ENCODE peak calls at places on chromosomes 4 and X, in nine cellular contexts. I is iris pigment epithelial cell, P is Ammon's horn, E is HuH-7, K is OCI-LY7, C is C1 segment of cervical spinal cord, W is AG04449, F is thyroid gland, M is aorta. X is an unnamed sample.

GRCh38 chr4:48129307-48130014 is 4.6 kb downstream of the TXK start:
- DNase-seq in P (no peak), I (no peak), C (no peak), F (peak; percentile 61), E (no peak), W (no peak), M (peak; percentile 80), K (no peak), X (no peak)

GRCh38 chrX:129932137-129932791 is 26.3 kb downstream of the UTP14A start:
- DNase-seq in E (peak; percentile 85), M (peak; percentile 94), C (peak; percentile 74), P (peak; percentile 90), F (peak; percentile 86), W (peak; percentile 37), K (peak; percentile 72), I (peak; percentile 91), X (peak; percentile 91)

GRCh38 chr4:164847967-164848649 is 28.9 kb upstream of the APELA start:
- DNase-seq in F (no peak), I (no peak), E (no peak), P (no peak), W (no peak), M (no peak), K (no peak), C (no peak), X (no peak)

GRCh38 chrX:110851780-110852179 is 56.2 kb upstream of the CHRDL1 start:
- DNase-seq in P (no peak), I (peak; percentile 3), K (no peak), E (no peak), W (no peak), F (no peak), C (no peak), M (peak; percentile 71), X (peak; percentile 35)

GRCh38 chr4:107619065-107619464 is 101.0 kb downstream of the PAPSS1 start:
- DNase-seq in F (peak; percentile 34), M (no peak), C (no peak), K (no peak), P (no peak), W (peak; percentile 91), I (peak; percentile 90), E (no peak), X (no peak)

GRCh38 chr4:128449251-128449650 is 161.6 kb upstream of the PGRMC2 start:
- DNase-seq in F (no peak), W (no peak), E (no peak), C (no peak), P (no peak), M (no peak), K (no peak), I (no peak), X (no peak)

GRCh38 chr4:10013722-10014121 is 7.6 kb downstream of the SLC2A9 start:
- DNase-seq in K (peak; percentile 39), W (no peak), M (no peak), I (peak; percentile 45), F (peak; percentile 38), P (peak; percentile 51), C (no peak), E (peak; percentile 69), X (peak; percentile 63)

GRCh38 chr4:32140636-32141035 is 1420.5 kb downstream of the PCDH7 start:
- DNase-seq in P (no peak), K (no peak), E (no peak), M (no peak), C (no peak), I (peak; percentile 80), F (no peak), W (no peak), X (no peak)

GRCh38 chr4:25712611-25713010 is 57.0 kb downstream of the SLC34A2 start:
- DNase-seq in K (no peak), W (no peak), I (no peak), E (no peak), M (no peak), F (no peak), P (no peak), C (no peak), X (no peak)

GRCh38 chrX:40734956-40735317 is 405 bp downstream of the MED14 start:
- DNase-seq in F (peak; percentile 47), K (peak; percentile 36), C (no peak), I (peak; percentile 27), M (no peak), E (no peak), W (no peak), P (no peak), X (peak; percentile 13)

GRCh38 chr4:150173420-150173819 is 95.2 kb downstream of the DCLK2 start:
- DNase-seq in M (no peak), C (no peak), W (no peak), F (no peak), P (peak; percentile 52), K (no peak), I (no peak), E (no peak), X (no peak)

GRCh38 chr4:149047368-149047767 is 605.2 kb upstream of the NR3C2 start:
- DNase-seq in K (no peak), W (no peak), E (no peak), M (no peak), I (no peak), F (no peak), C (no peak), P (no peak), X (no peak)

GRCh38 chrX:103637604-103638338 is 9.0 kb downstream of the TCEAL1 start:
- DNase-seq in W (no peak), E (no peak), C (no peak), K (no peak), F (no peak), M (no peak), P (no peak), I (no peak), X (no peak)

GRCh38 chr4:105387466-105387865 is 86.4 kb downstream of the PPA2 start:
- DNase-seq in I (no peak), P (no peak), M (no peak), F (no peak), K (no peak), E (no peak), C (no peak), W (no peak), X (no peak)